ENCODE peak calls at places on chromosomes 2 and 18, in eight cellular contexts. E, A, V, H, G, C, I and D are unnamed samples.

GRCh38 chr18:67417864-67418523 is 98.5 kb downstream of the DSEL start:
- DNase-seq in E (peak; percentile 44), A (no peak), V (no peak), H (no peak), G (no peak), C (no peak), I (no peak), D (peak; percentile 45)

GRCh38 chr2:141200191-141200590 is 930.6 kb downstream of the LRP1B start:
- DNase-seq in E (no peak), A (no peak), V (no peak), H (no peak), G (no peak), C (no peak), I (no peak), D (no peak)

GRCh38 chr2:143294068-143294467 is 164.8 kb downstream of the ARHGAP15 start:
- DNase-seq in E (no peak), A (no peak), V (no peak), H (no peak), G (no peak), C (no peak), I (no peak), D (no peak)

GRCh38 chr2:190973726-190974628 is 40.0 kb downstream of the STAT1 start:
- DNase-seq in E (no peak), A (no peak), V (no peak), H (no peak), G (no peak), C (no peak), I (no peak), D (no peak)

GRCh38 chr2:168336786-168337388 is 89.5 kb upstream of the STK39 start:
- DNase-seq in E (peak; percentile 7), A (peak; percentile 77), V (no peak), H (peak; percentile 77), G (no peak), C (peak; percentile 69), I (no peak), D (peak; percentile 66)

GRCh38 chr2:7031424-7032245 is 114.4 kb downstream of the RNF144A start:
- DNase-seq in E (no peak), A (peak; percentile 96), V (no peak), H (no peak), G (no peak), C (peak; percentile 69), I (no peak), D (peak; percentile 80)

GRCh38 chr18:25349926-25350560 is 1.9 kb downstream of the ZNF521 start:
- DNase-seq in E (no peak), A (peak; percentile 19), V (no peak), H (peak; percentile 7), G (no peak), C (no peak), I (no peak), D (no peak)

GRCh38 chr2:30205456-30205855 is 25.9 kb upstream of the LBH start:
- DNase-seq in E (no peak), A (no peak), V (no peak), H (no peak), G (no peak), C (no peak), I (no peak), D (no peak)

GRCh38 chr18:31649894-31650719 is 34.3 kb downstream of the B4GALT6 start:
- DNase-seq in E (no peak), A (no peak), V (no peak), H (no peak), G (no peak), C (no peak), I (no peak), D (no peak)

GRCh38 chr2:26273501-26273900 is 28.8 kb downstream of the HADHB start:
- DNase-seq in E (no peak), A (no peak), V (no peak), H (no peak), G (no peak), C (no peak), I (no peak), D (no peak)

GRCh38 chr2:241924909-241925250 is 55.4 kb downstream of the RTP5 start:
- DNase-seq in E (no peak), A (no peak), V (no peak), H (no peak), G (no peak), C (no peak), I (no peak), D (no peak)

GRCh38 chr18:51802589-51802988 is 537.4 kb upstream of the DCC start:
- DNase-seq in E (no peak), A (no peak), V (no peak), H (no peak), G (no peak), C (no peak), I (no peak), D (no peak)

GRCh38 chr18:37426536-37427080 is 139.0 kb downstream of the CELF4 start:
- DNase-seq in E (no peak), A (no peak), V (no peak), H (no peak), G (no peak), C (no peak), I (no peak), D (no peak)

GRCh38 chr2:113886479-113887383 is 3.2 kb upstream of the ACTR3 start:
- DNase-seq in E (peak; percentile 88), A (peak; percentile 55), V (peak; percentile 64), H (peak; percentile 78), G (peak; percentile 10), C (no peak), I (no peak), D (no peak)

GRCh38 chr2:105768961-105769452 is 24.3 kb downstream of the NCK2 start:
- DNase-seq in E (no peak), A (no peak), V (no peak), H (no peak), G (no peak), C (no peak), I (no peak), D (no peak)

GRCh38 chr2:210584834-210585233 is 28.4 kb downstream of the CPS1 start:
- DNase-seq in E (no peak), A (no peak), V (no peak), H (no peak), G (no peak), C (no peak), I (no peak), D (no peak)

GRCh38 chr18:76169733-76170132 is 325.3 kb downstream of the ZNF516 start:
- DNase-seq in E (no peak), A (no peak), V (no peak), H (peak; percentile 82), G (no peak), C (no peak), I (no peak), D (no peak)

GRCh38 chr2:81650048-81650971 is 1345.8 kb upstream of the LRRTM1 start:
- DNase-seq in E (peak; percentile 2), A (no peak), V (no peak), H (no peak), G (no peak), C (no peak), I (peak; percentile 30), D (no peak)

GRCh38 chr18:13185675-13186198 is 32.8 kb upstream of the LDLRAD4 start:
- DNase-seq in E (no peak), A (no peak), V (peak; percentile 65), H (no peak), G (no peak), C (no peak), I (no peak), D (no peak)

GRCh38 chr2:109435866-109436634 is 177.7 kb downstream of the SEPTIN10 start:
- DNase-seq in E (no peak), A (no peak), V (peak; percentile 93), H (no peak), G (no peak), C (no peak), I (no peak), D (no peak)

GRCh38 chr2:109560265-109560664 is 53.5 kb downstream of the SEPTIN10 start:
- DNase-seq in E (no peak), A (no peak), V (no peak), H (no peak), G (no peak), C (no peak), I (no peak), D (no peak)

GRCh38 chr2:63101954-63102353 is 51.3 kb downstream of the OTX1 start:
- DNase-seq in E (no peak), A (no peak), V (no peak), H (no peak), G (no peak), C (no peak), I (no peak), D (no peak)

GRCh38 chr2:17951563-17951962 is 73.1 kb downstream of the KCNS3 start:
- DNase-seq in E (no peak), A (no peak), V (no peak), H (no peak), G (no peak), C (no peak), I (no peak), D (no peak)

DNA sequence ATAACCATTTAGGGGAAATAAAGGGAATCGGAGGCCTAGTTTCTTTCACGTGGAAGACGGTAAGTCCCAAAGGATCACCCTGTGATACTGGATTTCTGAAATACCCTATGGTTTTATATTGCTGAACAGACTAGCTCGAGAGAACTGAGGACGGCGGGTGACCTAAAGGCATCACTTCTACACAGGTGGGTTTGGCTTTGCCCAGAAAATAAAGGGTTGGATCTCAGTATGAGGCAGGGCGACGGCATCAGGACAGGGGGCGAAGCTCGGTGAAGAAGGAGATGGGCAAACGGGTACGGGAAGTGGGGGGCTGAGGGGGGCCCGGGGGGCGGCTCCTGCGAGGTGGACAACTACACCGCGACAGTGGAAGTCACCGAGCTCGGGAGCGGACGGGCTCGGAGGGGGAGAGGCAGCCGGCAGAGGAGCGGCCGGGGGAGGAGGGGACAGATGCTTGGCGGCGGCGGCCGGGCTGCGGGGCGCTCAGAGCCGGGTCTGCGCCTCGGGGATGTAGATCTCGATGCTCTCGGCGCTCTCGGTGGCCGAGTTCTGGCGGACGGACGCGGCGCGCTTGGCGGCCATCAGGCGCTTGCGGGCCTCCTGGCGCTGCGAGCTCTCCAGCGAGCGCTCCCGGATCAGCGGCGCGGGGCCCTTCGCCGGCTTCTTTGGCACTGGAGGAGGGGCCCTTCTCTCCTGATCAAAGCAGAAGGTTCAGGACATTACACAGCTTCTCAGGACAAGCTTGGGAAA is 48.9 kb downstream of the TGIF1 start:
- DNase-seq in E (peak; percentile 7), A (peak; percentile 21), V (peak; percentile 36), H (no peak), G (no peak), C (no peak), I (no peak), D (no peak)
- H3K4me3 ChIP-seq in E (peak overlapping the region; percentile 11), A (peak overlapping the region; percentile 41), V (peak overlapping the region; percentile 35), H (no peak overlapping the region), G (peak overlapping the region; percentile 37), C (no peak overlapping the region), I (peak overlapping the region; percentile 39), D (no peak overlapping the region)

GRCh38 chr2:123419976-123420375 is 605.1 kb upstream of the CNTNAP5 start:
- DNase-seq in E (no peak), A (no peak), V (no peak), H (no peak), G (no peak), C (no peak), I (no peak), D (no peak)
- H3K9me3 ChIP-seq in E (no peaks in the 10 kb centered on the region), A (no peaks in the 10 kb centered on the region), V (no peaks in the 10 kb centered on the region), H (no peaks in the 10 kb centered on the region), G (no peaks in the 10 kb centered on the region), C (no peaks in the 10 kb centered on the region), I (no peaks in the 10 kb centered on the region), D (peaks cover 7% of the 10 kb centered on the region)

GRCh38 chr2:47011264-47011663 is 95.7 kb upstream of the MCFD2 start:
- DNase-seq in E (no peak), A (no peak), V (no peak), H (no peak), G (no peak), C (no peak), I (no peak), D (no peak)
- H3K36me3 ChIP-seq in E (peaks cover 26% of the 10 kb centered on the region), A (no peaks in the 10 kb centered on the region), V (no peaks in the 10 kb centered on the region), H (peaks cover 36% of the 10 kb centered on the region), G (peaks cover 97% of the 10 kb centered on the region), C (peaks cover 35% of the 10 kb centered on the region), I (no peaks in the 10 kb centered on the region), D (peaks cover 52% of the 10 kb centered on the region)

GRCh38 chr2:174617120-174617519 is 19.5 kb upstream of the WIPF1 start:
- DNase-seq in E (no peak), A (no peak), V (no peak), H (no peak), G (no peak), C (no peak), I (no peak), D (no peak)
- H3K4me3 ChIP-seq in E (no peak overlapping the region), A (no peak overlapping the region), V (no peak overlapping the region), H (no peak overlapping the region), G (no peak overlapping the region), C (peak overlapping the region; percentile 13), I (no peak overlapping the region), D (no peak overlapping the region)